ENCODE peak calls at places on chromosomes 12 and 14, in seven cellular contexts. I is NT2/D1; X is foreskin fibroblast; Q is Caco-2; S is astrocyte of the spinal cord; O is CD4-positive, CD25-positive, alpha-beta regulatory T cell; E is heart left ventricle. M is an unnamed sample.
A peak's percentile ranks its signal among the peaks of the same experiment; 100 is the strongest.

GRCh38 chr14:72420749-72421452 is 473.0 kb downstream of the DPF3 start:
- DNase-seq in I (peak; percentile 61), X (peak; percentile 16), Q (peak; percentile 69), S (peak; percentile 66), O (peak; percentile 37), E (peak; percentile 62), M (peak; percentile 54)

GRCh38 chr12:26580619-26581018 is 252.4 kb downstream of the ITPR2 start:
- DNase-seq in I (no peak), X (no peak), Q (no peak), S (no peak), O (no peak), E (no peak), M (no peak)

GRCh38 chr12:89243786-89244185 is 108.5 kb downstream of the DUSP6 start:
- DNase-seq in I (no peak), X (no peak), Q (no peak), S (no peak), O (no peak), E (no peak), M (no peak)

GRCh38 chr12:118432812-118433540 is 56.6 kb downstream of the SUDS3 start:
- DNase-seq in I (no peak), X (peak; percentile 24), Q (no peak), S (peak; percentile 0), O (no peak), E (no peak), M (no peak)

GRCh38 chr12:107551434-107551833 is 134.2 kb upstream of the PWP1 start:
- DNase-seq in I (no peak), X (no peak), Q (no peak), S (no peak), O (no peak), E (no peak), M (no peak)

GRCh38 chr12:31491819-31492598 is 98.9 kb downstream of the DENND5B start:
- DNase-seq in I (peak; percentile 63), X (peak; percentile 84), Q (no peak), S (peak; percentile 88), O (no peak), E (no peak), M (no peak)

GRCh38 chr12:47247418-47247817 is 167.7 kb upstream of the AMIGO2 start:
- DNase-seq in I (no peak), X (no peak), Q (no peak), S (peak; percentile 31), O (no peak), E (no peak), M (no peak)

GRCh38 chr12:116277393-116278258 is at the start of gene MED13L:
- DNase-seq in I (peak; percentile 75), X (peak; percentile 85), Q (peak; percentile 86), S (peak; percentile 89), O (peak; percentile 83), E (peak; percentile 90), M (peak; percentile 83)

GRCh38 chr12:42679402-42679801 is 89.9 kb upstream of the PRICKLE1 start:
- DNase-seq in I (no peak), X (peak; percentile 13), Q (no peak), S (peak; percentile 62), O (no peak), E (no peak), M (no peak)

GRCh38 chr14:90017371-90017770 is 44.4 kb upstream of the KCNK13 start:
- DNase-seq in I (no peak), X (no peak), Q (no peak), S (no peak), O (no peak), E (no peak), M (no peak)

GRCh38 chr12:123089631-123090353 is 61.1 kb downstream of the PITPNM2 start:
- DNase-seq in I (no peak), X (peak; percentile 93), Q (no peak), S (peak; percentile 98), O (no peak), E (no peak), M (no peak)

GRCh38 chr14:53209370-53209769 is 56.2 kb upstream of the DDHD1 start:
- DNase-seq in I (no peak), X (peak; percentile 22), Q (no peak), S (no peak), O (no peak), E (no peak), M (no peak)

GRCh38 chr12:57740656-57741412 is 2.3 kb upstream of the AGAP2 start:
- DNase-seq in I (no peak), X (no peak), Q (no peak), S (no peak), O (peak; percentile 74), E (no peak), M (peak; percentile 95)

GRCh38 chr14:102363182-102363952 is 626 bp downstream of the TECPR2 start:
- DNase-seq in I (no peak), X (peak; percentile 50), Q (no peak), S (peak; percentile 38), O (peak; percentile 7), E (peak; percentile 62), M (no peak)

DNA sequence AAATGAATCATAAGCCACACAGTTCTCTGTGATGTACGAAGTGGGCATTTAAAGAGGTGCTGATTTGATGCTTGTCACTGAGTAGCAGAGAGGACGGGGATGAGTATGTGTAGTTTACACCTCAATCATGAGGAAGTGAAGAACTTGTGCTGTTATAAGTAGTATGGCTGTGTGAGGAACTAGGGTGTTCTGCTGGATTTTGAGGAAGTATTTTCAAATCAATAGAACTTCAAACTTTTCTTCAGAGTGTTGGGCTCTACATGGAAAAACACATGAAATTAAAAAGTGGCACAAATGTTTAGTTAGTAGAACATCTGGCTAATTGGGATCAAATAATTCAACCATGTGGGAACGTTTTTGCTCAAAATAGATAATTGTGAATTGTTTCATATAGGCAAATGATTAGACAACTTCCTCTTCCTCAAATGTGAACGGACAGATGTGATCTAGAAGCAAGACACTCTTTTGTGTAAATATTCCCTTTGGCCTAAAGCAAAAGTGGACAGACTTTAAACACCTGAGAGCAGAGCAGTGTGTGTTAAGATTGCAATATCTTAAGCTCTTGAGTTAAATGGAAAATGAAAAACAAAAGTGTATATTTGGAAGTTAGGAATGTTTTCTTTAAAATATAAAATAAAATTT is 168.5 kb downstream of the NAV3 start:
- DNase-seq in I (no peak), X (no peak), Q (no peak), S (no peak), O (no peak), E (no peak), M (no peak)
- H3K4me3 ChIP-seq in I (no peak overlapping the region), X (no peak overlapping the region), Q (no peak overlapping the region), S (no peak overlapping the region), O (no peak overlapping the region), E (no peak overlapping the region), M (no peak overlapping the region)

DNA sequence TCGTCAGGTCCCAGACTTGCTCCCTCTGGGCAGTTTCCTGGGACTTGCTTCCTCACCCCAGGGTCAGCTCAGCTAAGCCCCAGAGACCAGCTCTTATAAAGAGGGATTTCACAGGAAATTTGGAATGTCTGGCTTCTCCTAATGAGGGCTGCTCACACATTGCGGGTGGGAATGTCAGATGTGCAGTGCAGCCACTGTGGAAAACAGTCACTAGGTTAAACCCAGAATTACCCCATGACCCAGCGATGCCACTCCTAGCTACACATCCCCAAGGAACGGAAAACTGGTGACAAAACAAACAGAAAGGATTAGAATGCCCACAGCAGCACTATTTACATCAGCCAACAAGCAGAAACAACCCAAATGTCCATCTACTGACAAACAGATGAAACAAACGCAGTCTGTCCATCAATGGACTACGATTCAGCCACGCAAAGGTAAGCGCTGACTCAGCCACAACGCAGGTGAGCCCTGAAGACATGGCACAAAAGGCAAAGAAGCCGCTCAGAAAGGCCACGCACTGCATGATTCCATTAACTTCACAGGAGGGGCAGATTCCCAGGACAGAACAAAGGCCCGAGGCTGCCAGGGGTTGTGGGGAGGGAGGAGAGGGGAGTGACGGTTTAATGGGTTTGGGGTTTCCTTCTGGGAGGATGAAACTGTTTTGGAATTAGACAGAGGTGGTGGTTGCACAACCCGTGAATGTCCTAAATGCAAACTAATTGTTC is 63.0 kb downstream of the NCOR2 start:
- DNase-seq in I (no peak), X (no peak), Q (no peak), S (no peak), O (no peak), E (no peak), M (no peak)
- H3K4me3 ChIP-seq in I (no peak overlapping the region), X (no peak overlapping the region), Q (no peak overlapping the region), S (no peak overlapping the region), O (no peak overlapping the region), E (no peak overlapping the region), M (no peak overlapping the region)

GRCh38 chr12:108840605-108841328 is 16.6 kb downstream of the SSH1 start:
- DNase-seq in I (no peak), X (no peak), Q (no peak), S (peak; percentile 69), O (no peak), E (no peak), M (no peak)

GRCh38 chr12:108837680-108838079 is 19.7 kb downstream of the SSH1 start:
- DNase-seq in I (no peak), X (no peak), Q (no peak), S (no peak), O (no peak), E (no peak), M (no peak)

GRCh38 chr12:108839890-108840230 is 17.5 kb downstream of the SSH1 start:
- DNase-seq in I (no peak), X (no peak), Q (no peak), S (no peak), O (no peak), E (no peak), M (no peak)

GRCh38 chr12:108838194-108839010 is 19.0 kb downstream of the SSH1 start:
- DNase-seq in I (peak; percentile 73), X (peak; percentile 100), Q (no peak), S (peak; percentile 100), O (peak; percentile 54), E (peak; percentile 97), M (peak; percentile 55)

DNA sequence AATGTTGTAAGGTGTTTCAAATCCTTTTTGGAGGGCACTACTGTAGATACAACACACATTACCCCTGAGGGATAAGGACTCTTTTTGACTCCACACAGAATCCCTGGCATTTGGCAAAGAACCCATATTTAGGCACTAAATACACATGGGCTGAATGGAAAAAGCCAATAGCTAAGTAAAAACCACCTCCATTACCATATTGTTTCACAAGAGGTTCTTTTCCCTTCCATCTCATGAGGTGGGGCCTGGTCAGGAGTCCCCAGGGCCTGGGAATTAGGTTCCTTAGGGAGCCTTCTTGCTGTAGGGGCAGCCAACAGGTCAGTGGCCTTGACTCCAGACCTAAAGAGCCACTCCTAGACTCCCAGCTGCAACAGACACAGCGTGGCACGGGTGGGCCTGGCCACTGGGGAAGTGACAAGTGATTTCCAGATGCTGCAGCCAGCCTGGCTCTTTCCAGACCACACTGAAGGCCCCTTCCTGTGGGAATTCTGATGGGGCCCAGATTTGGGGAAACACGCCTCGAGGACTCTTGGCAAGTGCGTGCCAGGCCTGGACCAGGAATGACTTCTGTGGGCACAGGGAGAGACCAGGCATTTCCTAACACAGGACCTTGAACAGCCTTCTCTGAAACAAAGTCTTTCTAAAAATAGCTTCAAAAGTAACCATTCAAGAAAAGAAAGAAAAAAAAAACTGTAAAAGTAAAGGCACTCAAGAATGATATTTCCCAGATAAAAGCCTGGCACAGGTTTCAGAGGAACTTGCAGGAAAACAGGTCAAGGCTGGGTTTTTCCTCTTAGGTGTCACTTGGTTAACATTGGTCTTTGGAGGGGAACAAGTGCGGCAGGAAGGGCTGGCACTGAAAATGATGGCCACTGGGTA is 18.1 kb downstream of the SSH1 start:
- DNase-seq in I (no peak), X (peak; percentile 93), Q (no peak), S (peak; percentile 69), O (no peak), E (peak; percentile 73), M (no peak)
- H3K4me3 ChIP-seq in I (no peak overlapping the region), X (no peak overlapping the region), Q (no peak overlapping the region), S (no peak overlapping the region), O (peak overlapping the region; percentile 45), E (no peak overlapping the region), M (no peak overlapping the region)

DNA sequence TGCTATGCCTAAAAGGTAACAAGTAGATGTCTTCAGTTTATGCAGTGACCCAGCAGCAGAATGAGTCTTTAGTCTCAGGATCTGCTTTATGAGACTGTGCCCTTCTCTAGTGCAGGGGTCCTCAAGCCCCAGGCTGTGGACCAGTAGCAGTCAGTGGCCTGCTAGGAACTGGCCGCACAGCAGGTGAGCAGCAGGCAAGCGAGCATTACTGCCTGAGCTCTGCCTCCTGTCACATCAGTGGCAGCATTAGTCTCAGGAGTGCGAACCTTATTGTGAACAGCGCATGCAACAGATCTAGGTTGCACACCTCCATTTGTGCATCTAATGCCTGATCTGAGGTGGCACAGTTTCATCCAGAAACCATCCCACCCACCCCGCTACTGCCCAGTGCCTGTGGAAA is 38.4 kb downstream of the LRP6 start:
- DNase-seq in I (no peak), X (no peak), Q (no peak), S (no peak), O (no peak), E (no peak), M (no peak)
- H3K4me3 ChIP-seq in I (no peak overlapping the region), X (no peak overlapping the region), Q (no peak overlapping the region), S (no peak overlapping the region), O (no peak overlapping the region), E (no peak overlapping the region), M (no peak overlapping the region)